ENCODE peak calls at places on chromosomes 5 and 9, in six cellular contexts. One of them, this sample, is unnamed.

GRCh38 chr5:149205625-149206523 is 64.6 kb downstream of the ABLIM3 start:
- DNase-seq in SK-N-SH: no peak
- DNase-seq in PC-3: peak
- DNase-seq in neural progenitor cell: no peak
- DNase-seq in GM23248: peak
- DNase-seq in hepatocyte: no peak
- DNase-seq in this sample: no peak

GRCh38 chr9:83620841-83621636 is 1.9 kb upstream of the IDNK start:
- DNase-seq in SK-N-SH: peak
- DNase-seq in PC-3: peak
- DNase-seq in neural progenitor cell: peak
- DNase-seq in GM23248: peak
- DNase-seq in hepatocyte: peak
- DNase-seq in this sample: peak

GRCh38 chr5:79560774-79561524 is 47.0 kb upstream of the HOMER1 start:
- DNase-seq in SK-N-SH: no peak
- DNase-seq in PC-3: no peak
- DNase-seq in neural progenitor cell: no peak
- DNase-seq in GM23248: peak
- DNase-seq in hepatocyte: no peak
- DNase-seq in this sample: no peak

GRCh38 chr5:57780959-57781325 is 298.3 kb upstream of the ACTBL2 start:
- DNase-seq in SK-N-SH: no peak
- DNase-seq in PC-3: no peak
- DNase-seq in neural progenitor cell: no peak
- DNase-seq in GM23248: no peak
- DNase-seq in hepatocyte: no peak
- DNase-seq in this sample: no peak

GRCh38 chr9:75181748-75182147 is 93.4 kb downstream of the OSTF1 start:
- DNase-seq in SK-N-SH: no peak
- DNase-seq in PC-3: peak
- DNase-seq in neural progenitor cell: no peak
- DNase-seq in GM23248: peak
- DNase-seq in hepatocyte: peak
- DNase-seq in this sample: peak

GRCh38 chr5:14032944-14033343 is 88.5 kb upstream of the DNAH5 start:
- DNase-seq in SK-N-SH: no peak
- DNase-seq in PC-3: peak
- DNase-seq in neural progenitor cell: no peak
- DNase-seq in GM23248: peak
- DNase-seq in hepatocyte: no peak
- DNase-seq in this sample: peak

GRCh38 chr9:131642496-131643083 is 97.3 kb downstream of the PRRT1B start:
- DNase-seq in SK-N-SH: no peak
- DNase-seq in PC-3: no peak
- DNase-seq in neural progenitor cell: peak
- DNase-seq in GM23248: no peak
- DNase-seq in hepatocyte: no peak
- DNase-seq in this sample: no peak

GRCh38 chr9:2745560-2746380 is 28.5 kb downstream of the KCNV2 start:
- DNase-seq in SK-N-SH: peak
- DNase-seq in PC-3: peak
- DNase-seq in neural progenitor cell: peak
- DNase-seq in GM23248: no peak
- DNase-seq in hepatocyte: no peak
- DNase-seq in this sample: no peak

GRCh38 chr5:43359738-43360137 is 46.5 kb upstream of the HMGCS1 start:
- DNase-seq in SK-N-SH: no peak
- DNase-seq in PC-3: no peak
- DNase-seq in neural progenitor cell: no peak
- DNase-seq in GM23248: no peak
- DNase-seq in hepatocyte: no peak
- DNase-seq in this sample: no peak

GRCh38 chr5:131763968-131764367 is 32.8 kb downstream of the FNIP1 start:
- DNase-seq in SK-N-SH: no peak
- DNase-seq in PC-3: no peak
- DNase-seq in neural progenitor cell: no peak
- DNase-seq in GM23248: no peak
- DNase-seq in hepatocyte: no peak
- DNase-seq in this sample: no peak

GRCh38 chr5:74949976-74950375 is 83.8 kb upstream of the FAM169A start:
- DNase-seq in SK-N-SH: no peak
- DNase-seq in PC-3: no peak
- DNase-seq in neural progenitor cell: no peak
- DNase-seq in GM23248: peak
- DNase-seq in hepatocyte: no peak
- DNase-seq in this sample: no peak

GRCh38 chr5:133398646-133399081 is 213.7 kb downstream of the FSTL4 start:
- DNase-seq in SK-N-SH: no peak
- DNase-seq in PC-3: no peak
- DNase-seq in neural progenitor cell: no peak
- DNase-seq in GM23248: no peak
- DNase-seq in hepatocyte: no peak
- DNase-seq in this sample: no peak

GRCh38 chr5:51621156-51621555 is 237.9 kb downstream of the ISL1 start:
- DNase-seq in SK-N-SH: no peak
- DNase-seq in PC-3: peak
- DNase-seq in neural progenitor cell: peak
- DNase-seq in GM23248: no peak
- DNase-seq in hepatocyte: no peak
- DNase-seq in this sample: no peak

GRCh38 chr5:39040875-39041274 is 33.3 kb downstream of the RICTOR start:
- DNase-seq in SK-N-SH: no peak
- DNase-seq in PC-3: no peak
- DNase-seq in neural progenitor cell: no peak
- DNase-seq in GM23248: no peak
- DNase-seq in hepatocyte: no peak
- DNase-seq in this sample: no peak

GRCh38 chr9:103410059-103410458 is 414.9 kb downstream of the CYLC2 start:
- DNase-seq in SK-N-SH: no peak
- DNase-seq in PC-3: no peak
- DNase-seq in neural progenitor cell: no peak
- DNase-seq in GM23248: no peak
- DNase-seq in hepatocyte: no peak
- DNase-seq in this sample: no peak

GRCh38 chr5:53123702-53124101 is 14.1 kb upstream of the MOCS2 start:
- DNase-seq in SK-N-SH: no peak
- DNase-seq in PC-3: peak
- DNase-seq in neural progenitor cell: no peak
- DNase-seq in GM23248: peak
- DNase-seq in hepatocyte: no peak
- DNase-seq in this sample: no peak

GRCh38 chr9:71740199-71740598 is 28.1 kb downstream of the CEMIP2 start:
- DNase-seq in SK-N-SH: no peak
- DNase-seq in PC-3: peak
- DNase-seq in neural progenitor cell: no peak
- DNase-seq in GM23248: no peak
- DNase-seq in hepatocyte: no peak
- DNase-seq in this sample: no peak

GRCh38 chr9:81389569-81389993 is 299.8 kb downstream of the TLE1 start:
- DNase-seq in SK-N-SH: no peak
- DNase-seq in PC-3: peak
- DNase-seq in neural progenitor cell: no peak
- DNase-seq in GM23248: peak
- DNase-seq in hepatocyte: peak
- DNase-seq in this sample: peak

GRCh38 chr5:50814541-50814940 is 148.1 kb downstream of the PARP8 start:
- DNase-seq in SK-N-SH: no peak
- DNase-seq in PC-3: no peak
- DNase-seq in neural progenitor cell: no peak
- DNase-seq in GM23248: no peak
- DNase-seq in hepatocyte: no peak
- DNase-seq in this sample: no peak

GRCh38 chr5:96476654-96477053 is 43.6 kb upstream of the PCSK1 start:
- DNase-seq in SK-N-SH: no peak
- DNase-seq in PC-3: no peak
- DNase-seq in neural progenitor cell: no peak
- DNase-seq in GM23248: peak
- DNase-seq in hepatocyte: no peak
- DNase-seq in this sample: no peak

GRCh38 chr9:22169243-22169642 is 160.1 kb upstream of the CDKN2B start:
- DNase-seq in SK-N-SH: no peak
- DNase-seq in PC-3: peak
- DNase-seq in neural progenitor cell: no peak
- DNase-seq in GM23248: peak
- DNase-seq in hepatocyte: no peak
- DNase-seq in this sample: no peak

GRCh38 chr5:141928051-141928450 is 4.4 kb downstream of the DELE1 start:
- DNase-seq in SK-N-SH: no peak
- DNase-seq in PC-3: no peak
- DNase-seq in neural progenitor cell: no peak
- DNase-seq in GM23248: no peak
- DNase-seq in hepatocyte: no peak
- DNase-seq in this sample: no peak

GRCh38 chr9:111896942-111897830 is 572 bp downstream of the UGCG start:
- DNase-seq in SK-N-SH: peak
- DNase-seq in PC-3: peak
- DNase-seq in neural progenitor cell: no peak
- DNase-seq in GM23248: peak
- DNase-seq in hepatocyte: peak
- DNase-seq in this sample: no peak

DNA sequence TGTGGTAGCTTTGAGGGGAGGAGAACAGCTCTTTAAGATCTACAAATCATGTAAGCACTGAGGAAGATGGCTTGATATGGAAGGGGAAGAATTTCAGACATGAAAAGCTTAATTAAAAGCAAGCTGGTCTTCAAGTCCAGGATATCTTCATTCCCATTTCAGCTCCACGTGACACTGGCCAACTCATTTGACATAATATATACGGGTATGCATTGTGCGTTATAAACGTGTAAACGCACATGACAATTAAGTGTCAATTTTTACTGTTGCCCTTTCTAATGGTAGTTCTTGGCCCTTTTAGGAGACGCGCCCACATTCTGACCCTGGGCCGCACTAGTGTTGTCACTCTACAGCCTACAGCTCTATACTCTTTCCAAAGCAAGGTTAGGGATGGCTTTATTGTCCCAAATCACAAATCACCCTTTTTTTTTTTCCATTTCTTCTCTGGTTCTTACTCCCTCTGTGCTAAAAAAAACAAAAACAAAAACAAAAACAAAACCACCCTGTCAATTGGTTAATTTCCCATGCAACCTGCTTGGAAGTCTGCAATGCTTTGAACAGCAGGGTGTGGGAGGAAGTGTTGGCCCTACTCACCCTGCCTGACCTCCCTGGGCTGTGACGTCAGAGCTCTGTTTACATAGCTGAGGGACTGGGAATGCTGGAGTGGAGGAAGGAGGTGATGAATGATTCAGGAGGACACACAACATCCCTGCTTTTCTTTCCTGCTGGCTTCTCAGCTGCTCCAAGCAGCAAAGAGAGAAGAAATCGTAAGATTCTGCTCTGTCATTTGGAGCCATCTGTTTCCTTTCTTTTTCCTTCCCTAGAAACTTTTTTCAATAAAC is 19.3 kb downstream of the RFK start:
- DNase-seq in SK-N-SH: no peak
- DNase-seq in PC-3: peak
- DNase-seq in neural progenitor cell: peak
- DNase-seq in GM23248: peak
- DNase-seq in hepatocyte: peak
- DNase-seq in this sample: no peak
- TF ChIP-seq EZH2phosphoT487 in SK-N-SH: no peak
- TF ChIP-seq EZH2phosphoT487 in PC-3: no peak
- TF ChIP-seq EZH2phosphoT487 in neural progenitor cell: no peak
- TF ChIP-seq EZH2phosphoT487 in GM23248: no peak
- TF ChIP-seq EZH2phosphoT487 in hepatocyte: no peak
- TF ChIP-seq EZH2phosphoT487 in this sample: no peak

DNA sequence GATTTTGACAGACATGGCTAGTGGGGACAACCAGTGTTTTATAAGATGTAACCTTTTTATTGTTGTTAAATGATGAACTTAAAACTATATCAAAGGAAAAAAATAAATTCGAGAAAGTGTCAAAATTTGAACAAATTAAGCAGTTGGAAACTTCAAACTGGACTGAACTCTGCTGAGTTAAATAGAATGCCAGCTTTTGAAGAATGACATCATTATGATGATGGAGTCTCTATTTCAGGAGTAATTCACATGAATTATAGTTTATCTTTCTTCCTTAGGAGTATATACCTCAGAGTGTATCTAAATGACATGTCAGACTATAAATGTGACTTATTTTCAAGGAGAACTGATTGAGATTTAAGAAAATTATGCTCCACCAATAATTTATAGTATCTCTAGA is 125.2 kb downstream of the CAMK4 start:
- DNase-seq in SK-N-SH: no peak
- DNase-seq in PC-3: no peak
- DNase-seq in neural progenitor cell: no peak
- DNase-seq in GM23248: no peak
- DNase-seq in hepatocyte: no peak
- DNase-seq in this sample: no peak
- TF ChIP-seq EZH2phosphoT487 in SK-N-SH: no peak
- TF ChIP-seq EZH2phosphoT487 in PC-3: no peak
- TF ChIP-seq EZH2phosphoT487 in neural progenitor cell: no peak
- TF ChIP-seq EZH2phosphoT487 in GM23248: no peak
- TF ChIP-seq EZH2phosphoT487 in hepatocyte: no peak
- TF ChIP-seq EZH2phosphoT487 in this sample: no peak

GRCh38 chr5:118126159-118126558 is 862.2 kb downstream of the DTWD2 start:
- DNase-seq in SK-N-SH: no peak
- DNase-seq in PC-3: no peak
- DNase-seq in neural progenitor cell: no peak
- DNase-seq in GM23248: no peak
- DNase-seq in hepatocyte: no peak
- DNase-seq in this sample: no peak
- TF ChIP-seq EZH2phosphoT487 in SK-N-SH: no peak
- TF ChIP-seq EZH2phosphoT487 in PC-3: no peak
- TF ChIP-seq EZH2phosphoT487 in neural progenitor cell: no peak
- TF ChIP-seq EZH2phosphoT487 in GM23248: no peak
- TF ChIP-seq EZH2phosphoT487 in hepatocyte: no peak
- TF ChIP-seq EZH2phosphoT487 in this sample: no peak

GRCh38 chr5:126755593-126755992 is 21.3 kb upstream of the LMNB1 start:
- DNase-seq in SK-N-SH: no peak
- DNase-seq in PC-3: no peak
- DNase-seq in neural progenitor cell: no peak
- DNase-seq in GM23248: no peak
- DNase-seq in hepatocyte: no peak
- DNase-seq in this sample: no peak

GRCh38 chr5:126757713-126758357 is 19.1 kb upstream of the LMNB1 start:
- DNase-seq in SK-N-SH: no peak
- DNase-seq in PC-3: no peak
- DNase-seq in neural progenitor cell: no peak
- DNase-seq in GM23248: no peak
- DNase-seq in hepatocyte: no peak
- DNase-seq in this sample: no peak

GRCh38 chr5:126753227-126753626 is 23.7 kb upstream of the LMNB1 start:
- DNase-seq in SK-N-SH: no peak
- DNase-seq in PC-3: no peak
- DNase-seq in neural progenitor cell: no peak
- DNase-seq in GM23248: no peak
- DNase-seq in hepatocyte: no peak
- DNase-seq in this sample: no peak

GRCh38 chr5:126752052-126752785 is 24.7 kb upstream of the LMNB1 start:
- DNase-seq in SK-N-SH: no peak
- DNase-seq in PC-3: no peak
- DNase-seq in neural progenitor cell: no peak
- DNase-seq in GM23248: no peak
- DNase-seq in hepatocyte: no peak
- DNase-seq in this sample: no peak

DNA sequence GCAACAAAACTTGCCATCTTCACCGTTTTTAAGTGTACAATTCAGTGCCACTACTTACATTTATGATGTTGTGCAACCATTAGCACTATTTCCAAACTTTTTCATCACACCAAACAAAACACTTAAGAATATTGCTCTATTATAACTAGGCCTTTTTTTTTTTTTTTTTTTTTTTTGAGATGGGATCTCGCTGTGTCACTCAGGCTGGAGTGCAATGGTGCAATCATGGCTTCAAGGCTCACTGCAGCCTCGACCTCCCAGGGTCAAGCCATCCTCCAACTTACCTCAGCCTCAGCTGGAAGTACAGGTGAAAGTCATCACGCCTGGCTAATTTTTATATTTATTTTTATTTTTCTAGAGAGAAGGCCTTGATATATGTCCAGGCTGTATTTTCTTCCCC is 22.3 kb upstream of the LMNB1 start:
- DNase-seq in SK-N-SH: no peak
- DNase-seq in PC-3: no peak
- DNase-seq in neural progenitor cell: no peak
- DNase-seq in GM23248: no peak
- DNase-seq in hepatocyte: no peak
- DNase-seq in this sample: no peak
- TF ChIP-seq EZH2phosphoT487 in SK-N-SH: no peak
- TF ChIP-seq EZH2phosphoT487 in PC-3: no peak
- TF ChIP-seq EZH2phosphoT487 in neural progenitor cell: no peak
- TF ChIP-seq EZH2phosphoT487 in GM23248: no peak
- TF ChIP-seq EZH2phosphoT487 in hepatocyte: no peak
- TF ChIP-seq EZH2phosphoT487 in this sample: no peak